ENCODE peak calls at places on chromosomes 6 and 20, in nine cellular contexts. N is A549; I is anterior cingulate cortex; Y is AG20443; Q is GM04504; P is ACHN; T is fibroblast of pulmonary artery; X is stimulated activated CD4-positive, alpha-beta T cell treated with anti-CD3 and anti-CD28 coated beads, Interleukin-2, amount 100 ng/mL, for 24 hours; B is sigmoid colon. W is an unnamed sample.

GRCh38 chr6:2665169-2666070 is 85.3 kb downstream of the MYLK4 start:
- DNase-seq in N (no peak), I (no peak), Y (no peak), Q (no peak), P (no peak), T (no peak), X (no peak), B (no peak), W (no peak)

GRCh38 chr6:156190270-156190669 is 586.9 kb upstream of the ARID1B start:
- DNase-seq in N (no peak), I (no peak), Y (no peak), Q (no peak), P (no peak), T (no peak), X (no peak), B (no peak), W (no peak)

GRCh38 chr20:61426361-61426760 is 174.3 kb downstream of the CDH4 start:
- DNase-seq in N (no peak), I (no peak), Y (no peak), Q (no peak), P (no peak), T (no peak), X (no peak), B (no peak), W (no peak)

GRCh38 chr20:36792422-36792821 is 18.9 kb upstream of the DSN1 start:
- DNase-seq in N (peak), I (no peak), Y (peak), Q (no peak), P (peak), T (peak), X (peak), B (no peak), W (peak)

GRCh38 chr20:44961868-44962267 is 1.7 kb upstream of the TOMM34 start:
- DNase-seq in N (no peak), I (no peak), Y (peak), Q (no peak), P (no peak), T (peak), X (no peak), B (no peak), W (no peak)

GRCh38 chr6:140002406-140003022 is 628.1 kb upstream of the CITED2 start:
- DNase-seq in N (no peak), I (no peak), Y (no peak), Q (peak), P (no peak), T (no peak), X (no peak), B (no peak), W (no peak)

GRCh38 chr20:54221996-54222890 is 14.4 kb downstream of the PFDN4 start:
- DNase-seq in N (no peak), I (no peak), Y (no peak), Q (no peak), P (no peak), T (no peak), X (no peak), B (no peak), W (no peak)

GRCh38 chr6:33904050-33904827 is 100.4 kb upstream of the MLN start:
- DNase-seq in N (no peak), I (no peak), Y (no peak), Q (no peak), P (no peak), T (no peak), X (peak), B (no peak), W (peak)

GRCh38 chr6:97282238-97282725 is 734 bp downstream of the MMS22L start:
- DNase-seq in N (peak), I (no peak), Y (peak), Q (no peak), P (peak), T (peak), X (no peak), B (no peak), W (no peak)

GRCh38 chr6:167005350-167006159 is 6.4 kb downstream of the CEP43 start:
- DNase-seq in N (no peak), I (no peak), Y (no peak), Q (no peak), P (no peak), T (peak), X (no peak), B (peak), W (no peak)

GRCh38 chr20:11995750-11996567 is 78.3 kb downstream of the BTBD3 start:
- DNase-seq in N (no peak), I (no peak), Y (no peak), Q (no peak), P (no peak), T (no peak), X (no peak), B (no peak), W (no peak)

GRCh38 chr6:50120300-50120699 is 70.6 kb upstream of the DEFB112 start:
- DNase-seq in N (no peak), I (no peak), Y (no peak), Q (peak), P (no peak), T (no peak), X (no peak), B (no peak), W (no peak)

GRCh38 chr6:131061041-131061770 is 1.8 kb downstream of the EPB41L2 start:
- DNase-seq in N (no peak), I (no peak), Y (no peak), Q (no peak), P (peak), T (peak), X (no peak), B (no peak), W (no peak)

GRCh38 chr6:30100585-30101422 is 12.1 kb downstream of the TRIM31 start:
- DNase-seq in N (no peak), I (no peak), Y (peak), Q (no peak), P (no peak), T (no peak), X (peak), B (no peak), W (peak)

GRCh38 chr6:8157839-8158238 is 55.5 kb upstream of the EEF1E1 start:
- DNase-seq in N (no peak), I (no peak), Y (no peak), Q (no peak), P (no peak), T (no peak), X (no peak), B (no peak), W (no peak)

GRCh38 chr6:53651149-53651763 is 14.3 kb downstream of the KLHL31 start:
- DNase-seq in N (peak), I (no peak), Y (peak), Q (peak), P (peak), T (peak), X (peak), B (peak), W (peak)

GRCh38 chr6:25637946-25638345 is 14.1 kb upstream of the SCGN start:
- DNase-seq in N (no peak), I (no peak), Y (no peak), Q (no peak), P (no peak), T (no peak), X (no peak), B (no peak), W (no peak)

GRCh38 chr6:11762782-11763459 is 15.7 kb downstream of the ADTRP start:
- DNase-seq in N (no peak), I (no peak), Y (no peak), Q (no peak), P (no peak), T (no peak), X (no peak), B (no peak), W (no peak)

GRCh38 chr6:121653624-121654008 is 218.2 kb downstream of the GJA1 start:
- DNase-seq in N (no peak), I (no peak), Y (no peak), Q (no peak), P (no peak), T (no peak), X (no peak), B (no peak), W (no peak)

GRCh38 chr6:44435500-44435899 is 48.0 kb downstream of the CDC5L start:
- DNase-seq in N (no peak), I (no peak), Y (no peak), Q (no peak), P (no peak), T (no peak), X (no peak), B (no peak), W (no peak)

GRCh38 chr20:63066506-63067265 is 59.9 kb upstream of the BHLHE23 start:
- DNase-seq in N (no peak), I (no peak), Y (no peak), Q (no peak), P (no peak), T (no peak), X (no peak), B (peak), W (no peak)

GRCh38 chr6:82298012-82298411 is 50.5 kb upstream of the IBTK start:
- DNase-seq in N (peak), I (no peak), Y (no peak), Q (no peak), P (no peak), T (peak), X (no peak), B (no peak), W (no peak)

GRCh38 chr20:38420232-38421085 is 14.7 kb downstream of the SNHG17 start:
- DNase-seq in N (no peak), I (no peak), Y (no peak), Q (no peak), P (no peak), T (no peak), X (no peak), B (peak), W (no peak)

GRCh38 chr6:121851056-121851455 is 415.6 kb downstream of the GJA1 start:
- DNase-seq in N (no peak), I (no peak), Y (peak), Q (no peak), P (no peak), T (no peak), X (no peak), B (no peak), W (no peak)

GRCh38 chr20:1334370-1334731 is 5.4 kb upstream of the SDCBP2 start:
- DNase-seq in N (no peak), I (no peak), Y (no peak), Q (no peak), P (no peak), T (no peak), X (no peak), B (no peak), W (no peak)

GRCh38 chr20:42589976-42590639 is 599.6 kb downstream of the PTPRT start:
- DNase-seq in N (no peak), I (no peak), Y (no peak), Q (no peak), P (no peak), T (no peak), X (no peak), B (no peak), W (no peak)

GRCh38 chr6:169707772-169708171 is 5.8 kb downstream of the C6orf120 start:
- DNase-seq in N (no peak), I (no peak), Y (no peak), Q (no peak), P (no peak), T (no peak), X (no peak), B (no peak), W (no peak)

GRCh38 chr6:160421854-160422253 is 73.7 kb downstream of the SLC22A3 start:
- DNase-seq in N (no peak), I (no peak), Y (peak), Q (no peak), P (no peak), T (peak), X (no peak), B (peak), W (no peak)

GRCh38 chr6:37539706-37540352 is 40.1 kb upstream of the CCDC167 start:
- DNase-seq in N (no peak), I (no peak), Y (no peak), Q (no peak), P (no peak), T (no peak), X (no peak), B (no peak), W (no peak)